ENCODE peak calls at places on chromosome 5, in eight cellular contexts. L is effector CD4-positive, alpha-beta T cell; C is NCI-H748 treated with DMSO at 0.1 percent for 48 hours; U is activated CD8-positive, alpha-beta memory T cell treated with anti-CD3 and anti-CD28 coated beads for 24 hours; F is left cardiac atrium; R is adrenal gland; G is NT2/D1; Z is NAMALWA. V is an unnamed sample.

GRCh38 chr5:9775339-9775738 is 145.2 kb upstream of the TAS2R1 start:
- DNase-seq in L (no peak), U (no peak), Z (no peak), C (no peak), F (no peak), R (no peak), G (no peak), V (no peak)

GRCh38 chr5:143066556-143067281 is 296.5 kb downstream of the ARHGAP26 start:
- DNase-seq in C (peak), U (peak), G (no peak), L (no peak), R (no peak), Z (no peak), F (no peak), V (no peak)

GRCh38 chr5:178428341-178429155 is 161.6 kb downstream of the COL23A1 start:
- DNase-seq in C (no peak), F (peak), G (no peak), U (peak), R (peak), L (no peak), Z (no peak), V (peak)

GRCh38 chr5:8686707-8687106 is 817.8 kb downstream of the MTRR start:
- DNase-seq in L (no peak), C (no peak), R (no peak), F (no peak), G (no peak), U (no peak), Z (no peak), V (no peak)

GRCh38 chr5:94433393-94434149 is 184.8 kb downstream of the KIAA0825 start:
- DNase-seq in C (no peak), U (no peak), Z (no peak), G (no peak), R (peak), L (no peak), F (no peak), V (no peak)

GRCh38 chr5:67301285-67301904 is 104.8 kb upstream of the CD180 start:
- DNase-seq in C (no peak), Z (no peak), R (peak), F (peak), L (no peak), U (no peak), G (no peak), V (no peak)

GRCh38 chr5:67374378-67374777 is 177.8 kb upstream of the CD180 start:
- DNase-seq in U (no peak), C (no peak), R (no peak), G (no peak), F (no peak), L (no peak), Z (no peak), V (no peak)

GRCh38 chr5:74396913-74397606 is 243.5 kb downstream of the ENC1 start:
- DNase-seq in F (no peak), L (no peak), R (no peak), Z (no peak), G (no peak), C (peak), U (no peak), V (no peak)

GRCh38 chr5:147098233-147098790 is 136.5 kb upstream of the STK32A start:
- DNase-seq in R (peak), L (no peak), F (peak), U (no peak), Z (peak), C (peak), G (peak), V (no peak)

GRCh38 chr5:116546033-116546742 is 28.4 kb downstream of the SEMA6A start:
- DNase-seq in L (no peak), U (no peak), F (no peak), C (no peak), G (no peak), R (peak), Z (no peak), V (no peak)

GRCh38 chr5:140189977-140190867 is 15.2 kb downstream of the CYSTM1 start:
- DNase-seq in G (no peak), C (no peak), Z (no peak), L (no peak), F (no peak), U (no peak), R (no peak), V (no peak)

GRCh38 chr5:179762079-179762780 is 29.6 kb downstream of the MAML1 start:
- DNase-seq in Z (peak), F (no peak), C (no peak), G (no peak), R (peak), U (no peak), L (peak), V (no peak)

GRCh38 chr5:166074839-166075481 is 2216.5 kb upstream of the WWC1 start:
- DNase-seq in L (no peak), F (no peak), U (no peak), R (no peak), C (no peak), Z (no peak), G (peak), V (no peak)

GRCh38 chr5:74040811-74041491 is 415.0 kb downstream of the ARHGEF28 start:
- DNase-seq in G (no peak), R (no peak), F (no peak), L (no peak), U (no peak), C (no peak), Z (no peak), V (no peak)

GRCh38 chr5:177982072-177982727 is 13.8 kb downstream of the PROP1 start:
- DNase-seq in L (no peak), G (no peak), F (no peak), R (no peak), C (no peak), U (peak), Z (peak), V (peak)

GRCh38 chr5:128197911-128198522 is 114.5 kb downstream of the SLC12A2 start:
- DNase-seq in R (no peak), F (no peak), Z (no peak), G (no peak), U (no peak), C (no peak), L (no peak), V (no peak)

GRCh38 chr5:39197556-39197955 is 21.8 kb downstream of the FYB1 start:
- DNase-seq in L (peak), R (no peak), G (no peak), Z (no peak), F (no peak), C (no peak), U (peak), V (no peak)

GRCh38 chr5:136199408-136199807 is 6.4 kb upstream of the SMIM32 start:
- DNase-seq in G (no peak), F (no peak), C (no peak), R (no peak), Z (no peak), U (peak), L (no peak), V (no peak)

GRCh38 chr5:59665086-59665831 is 228.3 kb downstream of the PDE4D start:
- DNase-seq in Z (no peak), R (no peak), F (no peak), C (no peak), L (no peak), U (no peak), G (no peak), V (no peak)

GRCh38 chr5:177310757-177311173 is 933 bp downstream of the MXD3 start:
- DNase-seq in G (no peak), F (no peak), C (no peak), U (no peak), L (no peak), R (no peak), Z (peak), V (no peak)

GRCh38 chr5:142432961-142433360 is 108.1 kb upstream of the SPRY4 start:
- DNase-seq in R (no peak), L (peak), G (no peak), C (no peak), F (no peak), Z (no peak), U (peak), V (no peak)

GRCh38 chr5:177982956-177983355 is 13.1 kb downstream of the PROP1 start:
- DNase-seq in L (no peak), G (no peak), C (no peak), U (no peak), F (no peak), R (no peak), Z (no peak), V (no peak)

GRCh38 chr5:140038373-140038957 is 4.6 kb downstream of the NRG2 start:
- DNase-seq in F (no peak), C (peak), G (no peak), R (no peak), U (no peak), Z (peak), L (no peak), V (no peak)

GRCh38 chr5:75051217-75051751 is 1.1 kb downstream of the GCNT4 start:
- DNase-seq in F (no peak), G (no peak), U (peak), R (no peak), C (no peak), L (peak), Z (peak), V (no peak)

GRCh38 chr5:101932599-101932998 is 363.5 kb downstream of the SLCO4C1 start:
- DNase-seq in C (peak), R (no peak), G (no peak), F (no peak), L (no peak), U (no peak), Z (no peak), V (no peak)

GRCh38 chr5:143016777-143017374 is 246.7 kb downstream of the ARHGAP26 start:
- DNase-seq in R (peak), Z (peak), U (no peak), G (no peak), L (peak), F (no peak), C (peak), V (no peak)

GRCh38 chr5:141121563-141121962 is at the start of gene PCDHB4:
- DNase-seq in U (no peak), R (no peak), L (no peak), G (peak), C (peak), Z (no peak), F (peak), V (no peak)

GRCh38 chr5:93596676-93597441 is 13.8 kb downstream of the NR2F1 start:
- DNase-seq in R (no peak), Z (no peak), C (peak), F (no peak), U (peak), G (no peak), L (no peak), V (no peak)

GRCh38 chr5:175867587-175868347 is 3.6 kb upstream of the CPLX2 start:
- DNase-seq in R (no peak), L (no peak), Z (peak), F (no peak), G (no peak), U (no peak), C (no peak), V (no peak)

GRCh38 chr5:169160405-169160901 is 140.5 kb downstream of the SLIT3 start:
- DNase-seq in Z (peak), F (peak), R (no peak), L (no peak), U (no peak), C (no peak), G (no peak), V (no peak)

GRCh38 chr5:150186137-150186536 is 3.7 kb upstream of the SLC6A7 start:
- DNase-seq in F (no peak), Z (no peak), G (no peak), R (no peak), L (no peak), C (no peak), U (no peak), V (no peak)

GRCh38 chr5:137758121-137758520 is 4.0 kb upstream of the HNRNPA0 start:
- DNase-seq in C (no peak), L (no peak), U (no peak), Z (no peak), R (no peak), G (no peak), F (no peak), V (no peak)

GRCh38 chr5:131635755-131636479 is 888 bp upstream of the RAPGEF6 start:
- DNase-seq in Z (no peak), U (no peak), G (no peak), F (no peak), C (peak), R (no peak), L (no peak), V (no peak)